ENCODE peak calls at places on chromosomes 5 and 9, in seven cellular contexts. U, J, S, D, I, G and O are unnamed samples.

GRCh38 chr9:132769895-132770774 is 99.9 kb downstream of the GTF3C4 start:
- DNase-seq in D (peak), U (peak), G (peak), I (peak), J (peak), S (peak), O (peak)

GRCh38 chr5:149363936-149364335 is 6.1 kb downstream of the PCYOX1L start:
- DNase-seq in U (no peak), J (no peak), I (no peak), S (no peak), G (no peak), D (no peak), O (no peak)

GRCh38 chr9:16526380-16526779 is 344.1 kb downstream of the BNC2 start:
- DNase-seq in J (no peak), U (peak), G (peak), S (no peak), D (peak), I (no peak), O (no peak)

GRCh38 chr9:114779352-114779845 is 26.4 kb downstream of the TNFSF15 start:
- DNase-seq in D (peak), J (no peak), S (no peak), G (peak), I (no peak), U (peak), O (no peak)

GRCh38 chr9:118618744-118619299 is 750.4 kb downstream of the BRINP1 start:
- DNase-seq in D (no peak), S (no peak), U (no peak), J (no peak), G (no peak), I (no peak), O (no peak)

GRCh38 chr5:1118231-1118698 is 6.4 kb upstream of the SLC12A7 start:
- DNase-seq in D (no peak), G (no peak), J (no peak), I (no peak), U (peak), S (no peak), O (peak)

GRCh38 chr5:75050415-75050814 is 1.9 kb downstream of the GCNT4 start:
- DNase-seq in J (peak), U (peak), S (no peak), G (no peak), D (peak), I (peak), O (peak)

GRCh38 chr9:89755835-89756234 is 151.0 kb downstream of the GADD45G start:
- DNase-seq in J (no peak), S (no peak), U (peak), G (no peak), I (no peak), D (no peak), O (peak)

GRCh38 chr9:95511952-95512750 is 4.6 kb downstream of the PTCH1 start:
- DNase-seq in U (no peak), D (peak), S (no peak), I (no peak), J (peak), G (peak), O (peak)

GRCh38 chr9:91026266-91026665 is 224.6 kb downstream of the SYK start:
- DNase-seq in D (no peak), S (no peak), I (no peak), G (no peak), U (no peak), J (no peak), O (no peak)

GRCh38 chr9:122370869-122371467 is at the start of gene PTGS1:
- DNase-seq in I (no peak), U (no peak), S (peak), G (no peak), D (no peak), J (peak), O (no peak)

GRCh38 chr5:147055304-147055826 is 176.8 kb upstream of the PPP2R2B start:
- DNase-seq in S (no peak), G (no peak), I (no peak), J (no peak), D (no peak), U (no peak), O (no peak)

GRCh38 chr5:136404616-136405015 is 39.3 kb upstream of the TRPC7 start:
- DNase-seq in J (no peak), U (no peak), D (no peak), I (no peak), G (no peak), S (no peak), O (no peak)

GRCh38 chr5:146799235-146800015 is 79.1 kb downstream of the PPP2R2B start:
- DNase-seq in J (no peak), U (peak), D (no peak), I (no peak), G (no peak), S (no peak), O (no peak)

GRCh38 chr5:69493235-69493925 is 790 bp downstream of the OCLN start:
- DNase-seq in U (peak), J (peak), G (no peak), I (no peak), D (no peak), S (no peak), O (peak)

GRCh38 chr5:168434746-168435321 is 51.4 kb upstream of the RARS1 start:
- DNase-seq in J (no peak), G (peak), I (no peak), D (peak), S (no peak), U (peak), O (no peak)

DNA sequence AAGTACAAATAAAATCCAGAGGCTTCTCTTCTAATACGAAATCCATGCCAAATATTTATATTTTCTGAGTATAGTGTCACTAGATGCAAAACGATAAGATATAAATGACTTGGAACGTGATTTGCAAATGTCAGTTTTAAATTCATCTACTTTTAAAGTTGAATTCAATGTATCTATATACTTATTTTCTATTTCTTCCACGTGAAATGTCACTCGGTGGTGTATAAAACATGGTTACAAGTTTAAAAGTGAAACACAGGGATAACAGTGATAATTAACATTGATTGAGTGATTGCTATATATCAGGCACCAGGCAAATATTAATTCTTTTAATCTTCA is 54.8 kb downstream of the HINT1 start:
- DNase-seq in S (no peak), U (no peak), G (no peak), D (no peak), J (no peak), I (no peak), O (no peak)
- TF ChIP-seq CTCF in S (peak), U (no peak), G (no peak), D (no peak), J (peak), I (peak), O (no peak)

DNA sequence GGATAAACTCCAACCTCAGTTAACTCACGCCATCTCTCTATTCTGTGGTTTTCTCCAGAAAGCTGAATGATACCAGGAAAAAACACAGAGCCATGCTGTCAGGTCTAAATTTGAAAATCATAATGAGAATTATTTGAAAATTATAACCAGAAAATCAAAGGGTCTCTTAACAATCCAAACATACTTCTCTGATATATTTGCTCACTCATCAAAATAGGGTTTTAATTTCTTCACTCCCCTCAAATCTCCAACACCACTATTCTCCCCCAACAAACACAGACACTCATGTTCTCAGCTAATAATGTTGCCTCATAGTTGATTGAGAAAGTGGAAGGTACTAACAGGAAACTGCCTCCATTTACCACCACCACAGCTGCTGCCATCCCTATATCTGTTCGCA is 375.5 kb downstream of the TLE1 start:
- DNase-seq in J (no peak), S (no peak), D (no peak), U (no peak), G (no peak), I (no peak), O (no peak)
- TF ChIP-seq CTCF in J (no peak), S (no peak), D (no peak), U (no peak), G (no peak), I (no peak), O (no peak)

DNA sequence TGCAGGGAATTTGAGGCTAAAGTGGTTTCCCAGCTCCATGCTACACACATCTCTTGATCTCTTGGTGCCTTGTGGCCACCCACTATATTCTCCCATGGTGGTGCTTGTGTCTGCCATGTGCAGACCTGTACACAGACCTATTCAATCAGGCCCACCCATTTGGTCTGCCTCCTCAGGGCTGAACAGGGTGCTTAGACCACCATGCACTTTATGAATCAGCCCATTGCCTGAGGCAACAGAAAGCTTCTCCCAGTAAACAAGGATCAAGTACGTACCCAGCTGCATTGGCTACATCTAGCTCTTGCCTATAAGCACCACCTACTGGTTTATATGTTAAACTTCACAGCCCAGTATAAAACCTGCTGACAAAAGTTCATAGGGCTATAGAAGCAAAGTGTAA is 664.3 kb upstream of the EDIL3 start:
- DNase-seq in G (peak), J (peak), I (no peak), D (peak), S (no peak), U (peak), O (peak)
- TF ChIP-seq CTCF in G (peak), J (peak), I (no peak), D (peak), S (peak), U (peak), O (peak)

DNA sequence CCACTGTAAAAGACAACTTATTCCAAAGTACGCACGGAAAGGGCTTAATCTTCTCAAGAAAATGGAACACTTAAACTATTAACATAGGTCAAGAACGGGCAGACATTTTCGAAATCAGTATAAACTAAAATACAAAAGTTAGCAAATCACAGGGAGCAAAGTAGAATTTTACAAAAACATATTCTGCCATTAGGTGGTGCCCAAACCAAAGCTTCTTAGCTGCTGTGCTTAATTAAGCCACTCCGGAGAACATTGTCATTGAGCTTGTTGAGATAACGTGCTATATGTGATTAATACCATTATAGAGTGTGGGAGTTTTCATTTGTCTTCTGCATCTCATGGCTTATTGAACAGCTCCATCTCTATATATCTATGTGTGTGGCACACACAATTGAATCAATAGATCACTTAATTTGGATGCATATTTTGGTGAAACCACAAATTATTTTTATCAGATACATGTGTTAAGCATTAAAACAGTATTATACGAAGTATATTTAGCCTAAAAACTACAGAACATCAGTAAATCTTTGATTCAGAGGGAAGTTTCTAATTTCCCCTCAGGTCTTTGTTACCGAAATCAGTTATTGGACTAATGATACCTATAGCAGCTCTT is 23.4 kb downstream of the UBLCP1 start:
- DNase-seq in G (peak), J (no peak), D (peak), S (peak), I (no peak), U (peak), O (peak)
- TF ChIP-seq CTCF in G (peak), J (peak), D (peak), S (peak), I (peak), U (peak), O (peak)